ENCODE peak calls at places on chromosomes 12 and 14, in four cellular contexts. R is GM12878, U is SK-N-SH, B is K562. Q is an unnamed sample.

GRCh38 chr14:34851395-34851794 is 23.8 kb downstream of the BAZ1A start:
- DNase-seq in R (no peak), U (no peak), B (no peak), Q (no peak)

GRCh38 chr12:103751600-103751999 is 89.4 kb downstream of the NT5DC3 start:
- DNase-seq in R (no peak), U (no peak), B (no peak), Q (no peak)

GRCh38 chr14:77039285-77040058 is 11.0 kb upstream of the IRF2BPL start:
- DNase-seq in R (no peak), U (no peak), B (no peak), Q (no peak)

GRCh38 chr12:52494518-52494917 is 1.5 kb upstream of the KRT6A start:
- DNase-seq in R (no peak), U (no peak), B (no peak), Q (no peak)

GRCh38 chr14:87065366-87065765 is 927.6 kb downstream of the GALC start:
- DNase-seq in R (no peak), U (no peak), B (no peak), Q (no peak)

GRCh38 chr12:56338643-56339422 is at the start of gene IL23A:
- DNase-seq in R (peak; percentile 61), U (no peak), B (no peak), Q (peak; percentile 68)

GRCh38 chr14:71168564-71168963 is 261.3 kb downstream of the PCNX1 start:
- DNase-seq in R (no peak), U (no peak), B (no peak), Q (no peak)

GRCh38 chr14:104357689-104358527 is 219.5 kb downstream of the KIF26A start:
- DNase-seq in R (no peak), U (peak; percentile 29), B (no peak), Q (no peak)

GRCh38 chr12:58765653-58766554 is 154.4 kb downstream of the LRIG3 start:
- DNase-seq in R (no peak), U (no peak), B (no peak), Q (no peak)

GRCh38 chr14:53010193-53010592 is 59.3 kb upstream of the FERMT2 start:
- DNase-seq in R (no peak), U (no peak), B (no peak), Q (no peak)

GRCh38 chr12:15732341-15733061 is 56.7 kb downstream of the EPS8 start:
- DNase-seq in R (peak; percentile 57), U (no peak), B (no peak), Q (no peak)

GRCh38 chr14:104557086-104557485 is 22.5 kb upstream of the C14orf180 start:
- DNase-seq in R (no peak), U (no peak), B (no peak), Q (peak; percentile 5)

GRCh38 chr14:69017706-69018105 is 38.6 kb upstream of the ACTN1 start:
- DNase-seq in R (no peak), U (no peak), B (peak; percentile 53), Q (no peak)

GRCh38 chr12:113232787-113233585 is 11.7 kb downstream of the TPCN1 start:
- DNase-seq in R (peak; percentile 69), U (no peak), B (no peak), Q (peak; percentile 82)

GRCh38 chr14:104981699-104982541 is 3.7 kb upstream of the CLBA1 start:
- DNase-seq in R (no peak), U (no peak), B (no peak), Q (peak; percentile 9)

GRCh38 chr14:36511981-36512584 is 7.9 kb downstream of the NKX2-1 start:
- DNase-seq in R (no peak), U (no peak), B (no peak), Q (no peak)

GRCh38 chr12:1583421-1584078 is 10.8 kb downstream of the FBXL14 start:
- DNase-seq in R (peak; percentile 77), U (peak; percentile 81), B (peak; percentile 83), Q (peak; percentile 70)

GRCh38 chr12:42679402-42679801 is 89.9 kb upstream of the PRICKLE1 start:
- DNase-seq in R (no peak), U (no peak), B (no peak), Q (no peak)

GRCh38 chr12:116604883-116605641 is 45.9 kb downstream of the MAP1LC3B2 start:
- DNase-seq in R (no peak), U (no peak), B (no peak), Q (no peak)
- TF ChIP-seq USF1 in R (no peak), U (no peak), B (no peak), Q (no peak)

GRCh38 chr12:105469182-105469581 is 138.7 kb downstream of the C12orf75 start:
- DNase-seq in R (no peak), U (no peak), B (no peak), Q (no peak)
- TF ChIP-seq USF1 in R (no peak), U (no peak), B (no peak), Q (no peak)

GRCh38 chr14:83870556-83870955 is 1659.4 kb upstream of the FLRT2 start:
- DNase-seq in R (no peak), U (no peak), B (no peak), Q (no peak)

GRCh38 chr14:83873626-83874025 is 1656.3 kb upstream of the FLRT2 start:
- DNase-seq in R (no peak), U (no peak), B (no peak), Q (no peak)

GRCh38 chr14:83874662-83875061 is 1655.3 kb upstream of the FLRT2 start:
- DNase-seq in R (no peak), U (no peak), B (no peak), Q (no peak)
- TF ChIP-seq USF1 in R (no peak), U (no peak), B (no peak), Q (no peak)

GRCh38 chr12:86837246-86837645 is 581.1 kb upstream of the MGAT4C start:
- DNase-seq in R (no peak), U (no peak), B (no peak), Q (no peak)
- TF ChIP-seq USF1 in R (no peak), U (no peak), B (no peak), Q (no peak)

DNA sequence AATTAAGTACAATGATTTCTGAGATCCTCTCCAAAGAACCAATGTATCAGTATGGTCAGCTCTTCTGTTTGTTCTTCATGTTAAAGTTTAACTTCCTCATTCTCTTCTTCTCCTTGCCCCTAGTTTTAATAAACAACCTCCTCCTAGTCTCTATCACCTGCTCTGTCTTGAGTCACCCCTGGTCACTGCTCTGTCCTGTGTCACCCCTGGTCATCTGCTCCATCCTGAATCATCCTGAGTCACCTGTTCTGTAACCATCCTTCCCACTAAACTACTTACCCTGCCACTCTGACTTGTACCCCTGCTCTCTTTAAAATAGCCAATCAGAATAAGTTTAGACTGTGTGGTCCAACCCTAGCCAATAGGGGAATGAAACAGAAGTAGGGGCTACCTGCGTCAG is 100.5 kb downstream of the ALG10B start:
- DNase-seq in R (no peak), U (no peak), B (no peak), Q (no peak)
- TF ChIP-seq USF1 in R (no peak), U (no peak), B (no peak), Q (no peak)

GRCh38 chr14:79051009-79051710 is 881.0 kb downstream of the NRXN3 start:
- DNase-seq in R (no peak), U (no peak), B (no peak), Q (no peak)
- TF ChIP-seq USF1 in R (no peak), U (no peak), B (no peak), Q (no peak)

GRCh38 chr14:56741325-56741724 is 69.0 kb downstream of the OTX2 start:
- DNase-seq in R (no peak), U (no peak), B (no peak), Q (no peak)

GRCh38 chr14:56742391-56742790 is 67.9 kb downstream of the OTX2 start:
- DNase-seq in R (no peak), U (no peak), B (no peak), Q (no peak)

GRCh38 chr14:56745091-56745490 is 65.2 kb downstream of the OTX2 start:
- DNase-seq in R (no peak), U (no peak), B (no peak), Q (no peak)
- TF ChIP-seq USF1 in R (no peak), U (no peak), B (no peak), Q (no peak)

GRCh38 chr12:63068857-63069442 is 82.1 kb downstream of the AVPR1A start:
- DNase-seq in R (no peak), U (peak; percentile 0), B (peak; percentile 69), Q (no peak)
- TF ChIP-seq USF1 in R (no peak), U (no peak), B (no peak), Q (no peak)

GRCh38 chr14:99756796-99757195 is 36.4 kb upstream of the EML1 start:
- DNase-seq in R (no peak), U (no peak), B (no peak), Q (no peak)

GRCh38 chr14:99758915-99759545 is 34.2 kb upstream of the EML1 start:
- DNase-seq in R (no peak), U (no peak), B (no peak), Q (no peak)

GRCh38 chr14:99759546-99759925 is 33.7 kb upstream of the EML1 start:
- DNase-seq in R (no peak), U (no peak), B (no peak), Q (no peak)

GRCh38 chr14:99757331-99758070 is 35.7 kb upstream of the EML1 start:
- DNase-seq in R (no peak), U (no peak), B (no peak), Q (no peak)

DNA sequence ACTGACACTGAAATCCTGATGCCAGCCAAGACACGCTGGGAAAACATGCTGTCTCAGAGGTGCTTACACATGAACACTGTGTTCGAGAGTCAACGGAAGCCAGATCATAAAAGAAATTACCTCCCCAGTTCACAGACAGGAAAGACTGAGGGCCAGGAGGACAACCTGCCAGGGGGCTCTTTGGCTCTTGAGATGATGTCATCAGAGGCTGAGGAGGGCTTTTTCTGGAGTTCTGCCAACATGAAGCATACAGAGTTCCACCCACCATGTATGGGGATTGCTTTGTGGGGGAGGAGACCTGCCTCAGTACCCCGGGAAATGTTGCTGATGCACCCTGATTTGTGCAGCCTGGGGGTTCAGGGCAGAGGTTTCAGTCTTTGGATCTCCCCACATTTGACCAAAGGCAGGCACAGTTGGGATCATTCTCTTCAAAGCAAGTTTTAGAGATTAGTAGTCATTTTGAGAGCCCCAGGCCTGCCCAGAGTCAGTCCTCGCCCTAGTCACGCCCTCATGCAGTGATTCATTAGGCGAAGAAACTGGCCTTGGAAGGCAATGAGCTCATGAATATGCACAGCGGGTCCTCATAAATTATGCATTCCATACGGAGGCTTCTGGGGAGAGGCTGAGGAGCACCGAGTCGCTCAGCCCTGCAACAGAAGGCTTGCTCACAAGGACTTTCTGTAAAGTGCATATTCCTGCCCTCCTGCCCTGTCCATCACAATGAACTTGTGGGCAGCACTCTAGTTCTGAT is 34.9 kb upstream of the EML1 start:
- DNase-seq in R (no peak), U (no peak), B (no peak), Q (peak; percentile 50)
- TF ChIP-seq USF1 in R (no peak), U (no peak), B (no peak), Q (no peak)